ENCODE peak calls at places on chromosomes 16 and 17, in seven cellular contexts. A is H9, U is Caco-2, L is SW480, H is esophagus squamous epithelium, O is EH, R is hippocampal formation. Q is an unnamed sample.

GRCh38 chr17:7179317-7180254 is at the start of gene ASGR1:
- DNase-seq in A (no peak), U (no peak), L (no peak), H (no peak), O (no peak), R (no peak), Q (no peak)

GRCh38 chr17:19546289-19547065 is 12.8 kb downstream of the SLC47A1 start:
- DNase-seq in A (no peak), U (peak), L (no peak), H (no peak), O (no peak), R (peak), Q (no peak)

GRCh38 chr17:43661699-43662431 is at the start of gene MEOX1:
- DNase-seq in A (no peak), U (no peak), L (peak), H (no peak), O (peak), R (no peak), Q (no peak)

GRCh38 chr16:30119428-30119827 is 3.6 kb downstream of the MAPK3 start:
- DNase-seq in A (no peak), U (no peak), L (no peak), H (no peak), O (no peak), R (no peak), Q (no peak)

GRCh38 chr16:11824362-11824761 is 27.0 kb downstream of the RSL1D1 start:
- DNase-seq in A (no peak), U (peak), L (peak), H (no peak), O (peak), R (no peak), Q (no peak)

GRCh38 chr16:27175888-27176287 is 27.4 kb upstream of the KDM8 start:
- DNase-seq in A (no peak), U (no peak), L (no peak), H (no peak), O (no peak), R (no peak), Q (no peak)

GRCh38 chr17:49656247-49656646 is 21.6 kb downstream of the SPOP start:
- DNase-seq in A (no peak), U (no peak), L (no peak), H (no peak), O (no peak), R (no peak), Q (no peak)

GRCh38 chr16:11990672-11991390 is 14.3 kb downstream of the SNX29 start:
- DNase-seq in A (no peak), U (no peak), L (no peak), H (no peak), O (no peak), R (no peak), Q (no peak)

GRCh38 chr17:64039106-64039400 is 18.6 kb upstream of the ICAM2 start:
- DNase-seq in A (no peak), U (no peak), L (no peak), H (no peak), O (no peak), R (no peak), Q (no peak)

GRCh38 chr16:10782628-10783027 is 36.0 kb downstream of the TVP23A start:
- DNase-seq in A (no peak), U (no peak), L (no peak), H (no peak), O (no peak), R (no peak), Q (no peak)

GRCh38 chr17:79073706-79074088 is 927 bp upstream of the ENGASE start:
- DNase-seq in A (no peak), U (peak), L (no peak), H (no peak), O (no peak), R (no peak), Q (no peak)

GRCh38 chr17:75876190-75876937 is 2.0 kb downstream of the TRIM47 start:
- DNase-seq in A (peak), U (peak), L (peak), H (no peak), O (no peak), R (no peak), Q (no peak)

GRCh38 chr16:14334366-14335105 is 263.4 kb downstream of the MRTFB start:
- DNase-seq in A (no peak), U (no peak), L (no peak), H (no peak), O (peak), R (no peak), Q (no peak)

GRCh38 chr17:40361063-40361924 is 3.2 kb downstream of the GJD3 start:
- DNase-seq in A (no peak), U (no peak), L (no peak), H (no peak), O (no peak), R (no peak), Q (no peak)

GRCh38 chr16:1944612-1945199 is 1.7 kb upstream of the MSRB1 start:
- DNase-seq in A (peak), U (no peak), L (no peak), H (no peak), O (no peak), R (no peak), Q (no peak)

GRCh38 chr17:8865811-8866210 is 1.7 kb downstream of the PIK3R6 start:
- DNase-seq in A (no peak), U (no peak), L (no peak), H (no peak), O (no peak), R (no peak), Q (no peak)

GRCh38 chr17:49101054-49101534 is 31.5 kb upstream of the B4GALNT2 start:
- DNase-seq in A (no peak), U (peak), L (peak), H (no peak), O (peak), R (no peak), Q (no peak)

Q was measured in SK-N-MC.